ENCODE peak calls at places on chromosomes 16 and 17, in five cellular contexts. One of them, this sample, is unnamed.

GRCh38 chr17:77427471-77427991 is 286.8 kb downstream of the SEC14L1 start:
- DNase-seq in T-cell: no peak
- DNase-seq in activated CD8-positive, alpha-beta T cell treated with anti-CD3 and anti-CD28 coated beads, Interleukin-2, amount 10 ng/mL, durations not matched to agents 7 days and 5 days: no peak
- DNase-seq in NCI-H1930: no peak
- DNase-seq in NCI-H1092: no peak
- DNase-seq in this sample: peak; percentile 60

GRCh38 chr17:44444735-44445105 is 55.3 kb upstream of the ITGA2B start:
- DNase-seq in activated CD8-positive, alpha-beta T cell treated with anti-CD3 and anti-CD28 coated beads, Interleukin-2, amount 10 ng/mL, durations not matched to agents 7 days and 5 days: no peak
- DNase-seq in NCI-H1930: no peak
- DNase-seq in T-cell: no peak
- DNase-seq in NCI-H1092: no peak
- DNase-seq in this sample: no peak

GRCh38 chr16:49640606-49641005 is 215.3 kb downstream of the ZNF423 start:
- DNase-seq in NCI-H1092: no peak
- DNase-seq in T-cell: no peak
- DNase-seq in NCI-H1930: no peak
- DNase-seq in activated CD8-positive, alpha-beta T cell treated with anti-CD3 and anti-CD28 coated beads, Interleukin-2, amount 10 ng/mL, durations not matched to agents 7 days and 5 days: no peak
- DNase-seq in this sample: no peak

GRCh38 chr17:8649157-8650118 is 18.9 kb upstream of the MYH10 start:
- DNase-seq in T-cell: no peak
- DNase-seq in activated CD8-positive, alpha-beta T cell treated with anti-CD3 and anti-CD28 coated beads, Interleukin-2, amount 10 ng/mL, durations not matched to agents 7 days and 5 days: no peak
- DNase-seq in NCI-H1092: no peak
- DNase-seq in NCI-H1930: no peak
- DNase-seq in this sample: no peak

GRCh38 chr16:68287276-68288251 is 23.2 kb downstream of the SLC7A6OS start:
- DNase-seq in NCI-H1930: no peak
- DNase-seq in NCI-H1092: no peak
- DNase-seq in T-cell: peak; percentile 36
- DNase-seq in activated CD8-positive, alpha-beta T cell treated with anti-CD3 and anti-CD28 coated beads, Interleukin-2, amount 10 ng/mL, durations not matched to agents 7 days and 5 days: peak; percentile 53
- DNase-seq in this sample: peak; percentile 39

GRCh38 chr16:87538594-87538993 is 45.8 kb upstream of the ZCCHC14 start:
- DNase-seq in NCI-H1930: no peak
- DNase-seq in T-cell: no peak
- DNase-seq in activated CD8-positive, alpha-beta T cell treated with anti-CD3 and anti-CD28 coated beads, Interleukin-2, amount 10 ng/mL, durations not matched to agents 7 days and 5 days: no peak
- DNase-seq in NCI-H1092: no peak
- DNase-seq in this sample: no peak

GRCh38 chr17:6392609-6393367 is 42.1 kb downstream of the AIPL1 start:
- DNase-seq in NCI-H1930: no peak
- DNase-seq in T-cell: no peak
- DNase-seq in activated CD8-positive, alpha-beta T cell treated with anti-CD3 and anti-CD28 coated beads, Interleukin-2, amount 10 ng/mL, durations not matched to agents 7 days and 5 days: no peak
- DNase-seq in NCI-H1092: peak; percentile 29
- DNase-seq in this sample: no peak

GRCh38 chr16:50469121-50469743 is 79.0 kb upstream of the NKD1 start:
- DNase-seq in activated CD8-positive, alpha-beta T cell treated with anti-CD3 and anti-CD28 coated beads, Interleukin-2, amount 10 ng/mL, durations not matched to agents 7 days and 5 days: no peak
- DNase-seq in T-cell: no peak
- DNase-seq in NCI-H1092: no peak
- DNase-seq in NCI-H1930: no peak
- DNase-seq in this sample: no peak

GRCh38 chr17:1939979-1940809 is 84.9 kb downstream of the RTN4RL1 start:
- DNase-seq in T-cell: no peak
- DNase-seq in NCI-H1930: no peak
- DNase-seq in activated CD8-positive, alpha-beta T cell treated with anti-CD3 and anti-CD28 coated beads, Interleukin-2, amount 10 ng/mL, durations not matched to agents 7 days and 5 days: no peak
- DNase-seq in NCI-H1092: no peak
- DNase-seq in this sample: no peak

GRCh38 chr17:68759343-68760140 is 158.4 kb upstream of the FAM20A start:
- DNase-seq in T-cell: no peak
- DNase-seq in NCI-H1930: peak; percentile 77
- DNase-seq in activated CD8-positive, alpha-beta T cell treated with anti-CD3 and anti-CD28 coated beads, Interleukin-2, amount 10 ng/mL, durations not matched to agents 7 days and 5 days: peak; percentile 77
- DNase-seq in NCI-H1092: peak; percentile 76
- DNase-seq in this sample: peak; percentile 96

GRCh38 chr17:73348018-73348823 is 36.4 kb upstream of the CDC42EP4 start:
- DNase-seq in T-cell: no peak
- DNase-seq in NCI-H1930: no peak
- DNase-seq in NCI-H1092: no peak
- DNase-seq in activated CD8-positive, alpha-beta T cell treated with anti-CD3 and anti-CD28 coated beads, Interleukin-2, amount 10 ng/mL, durations not matched to agents 7 days and 5 days: no peak
- DNase-seq in this sample: no peak

GRCh38 chr17:63999680-64000531 is 1.8 kb downstream of the PRR29 start:
- DNase-seq in NCI-H1092: no peak
- DNase-seq in NCI-H1930: no peak
- DNase-seq in activated CD8-positive, alpha-beta T cell treated with anti-CD3 and anti-CD28 coated beads, Interleukin-2, amount 10 ng/mL, durations not matched to agents 7 days and 5 days: no peak
- DNase-seq in T-cell: no peak
- DNase-seq in this sample: no peak

GRCh38 chr17:43905985-43906852 is 1.1 kb downstream of the MPP2 start:
- DNase-seq in NCI-H1092: peak; percentile 23
- DNase-seq in activated CD8-positive, alpha-beta T cell treated with anti-CD3 and anti-CD28 coated beads, Interleukin-2, amount 10 ng/mL, durations not matched to agents 7 days and 5 days: peak; percentile 31
- DNase-seq in T-cell: no peak
- DNase-seq in NCI-H1930: peak; percentile 52
- DNase-seq in this sample: peak; percentile 92

GRCh38 chr16:31708348-31708747 is 165.3 kb upstream of the ZNF267 start:
- DNase-seq in activated CD8-positive, alpha-beta T cell treated with anti-CD3 and anti-CD28 coated beads, Interleukin-2, amount 10 ng/mL, durations not matched to agents 7 days and 5 days: no peak
- DNase-seq in NCI-H1092: no peak
- DNase-seq in NCI-H1930: no peak
- DNase-seq in T-cell: no peak
- DNase-seq in this sample: no peak

GRCh38 chr16:86099326-86099725 is 200.4 kb downstream of the IRF8 start:
- DNase-seq in NCI-H1092: no peak
- DNase-seq in NCI-H1930: no peak
- DNase-seq in activated CD8-positive, alpha-beta T cell treated with anti-CD3 and anti-CD28 coated beads, Interleukin-2, amount 10 ng/mL, durations not matched to agents 7 days and 5 days: no peak
- DNase-seq in T-cell: no peak
- DNase-seq in this sample: no peak

GRCh38 chr17:66290097-66290722 is 12.2 kb upstream of the PRKCA start:
- DNase-seq in NCI-H1930: no peak
- DNase-seq in activated CD8-positive, alpha-beta T cell treated with anti-CD3 and anti-CD28 coated beads, Interleukin-2, amount 10 ng/mL, durations not matched to agents 7 days and 5 days: no peak
- DNase-seq in NCI-H1092: peak; percentile 26
- DNase-seq in T-cell: no peak
- DNase-seq in this sample: no peak

GRCh38 chr17:61694095-61694494 is 103.1 kb upstream of the NACA2 start:
- DNase-seq in T-cell: no peak
- DNase-seq in NCI-H1092: no peak
- DNase-seq in activated CD8-positive, alpha-beta T cell treated with anti-CD3 and anti-CD28 coated beads, Interleukin-2, amount 10 ng/mL, durations not matched to agents 7 days and 5 days: no peak
- DNase-seq in NCI-H1930: no peak
- DNase-seq in this sample: no peak

GRCh38 chr16:90022209-90023077 is 3.2 kb upstream of the DBNDD1 start:
- DNase-seq in NCI-H1092: peak; percentile 93
- DNase-seq in activated CD8-positive, alpha-beta T cell treated with anti-CD3 and anti-CD28 coated beads, Interleukin-2, amount 10 ng/mL, durations not matched to agents 7 days and 5 days: peak; percentile 85
- DNase-seq in T-cell: peak; percentile 69
- DNase-seq in NCI-H1930: peak; percentile 90
- DNase-seq in this sample: peak; percentile 96

GRCh38 chr17:68468785-68469184 is 11.5 kb upstream of the WIPI1 start:
- DNase-seq in NCI-H1092: no peak
- DNase-seq in activated CD8-positive, alpha-beta T cell treated with anti-CD3 and anti-CD28 coated beads, Interleukin-2, amount 10 ng/mL, durations not matched to agents 7 days and 5 days: no peak
- DNase-seq in T-cell: no peak
- DNase-seq in NCI-H1930: no peak
- DNase-seq in this sample: no peak

GRCh38 chr17:17994271-17994670 is 21.6 kb downstream of the DRC3 start:
- DNase-seq in NCI-H1930: peak; percentile 7
- DNase-seq in NCI-H1092: no peak
- DNase-seq in activated CD8-positive, alpha-beta T cell treated with anti-CD3 and anti-CD28 coated beads, Interleukin-2, amount 10 ng/mL, durations not matched to agents 7 days and 5 days: peak; percentile 36
- DNase-seq in T-cell: no peak
- DNase-seq in this sample: peak; percentile 70

GRCh38 chr17:3966720-3967363 is 2.6 kb upstream of the ATP2A3 start:
- DNase-seq in NCI-H1930: no peak
- DNase-seq in NCI-H1092: no peak
- DNase-seq in T-cell: no peak
- DNase-seq in activated CD8-positive, alpha-beta T cell treated with anti-CD3 and anti-CD28 coated beads, Interleukin-2, amount 10 ng/mL, durations not matched to agents 7 days and 5 days: no peak
- DNase-seq in this sample: no peak

GRCh38 chr16:78705694-78706093 is 606.2 kb downstream of the WWOX start:
- DNase-seq in T-cell: no peak
- DNase-seq in NCI-H1092: no peak
- DNase-seq in activated CD8-positive, alpha-beta T cell treated with anti-CD3 and anti-CD28 coated beads, Interleukin-2, amount 10 ng/mL, durations not matched to agents 7 days and 5 days: no peak
- DNase-seq in NCI-H1930: no peak
- DNase-seq in this sample: no peak

GRCh38 chr16:46972971-46973456 is 460 bp downstream of the DNAJA2 start:
- DNase-seq in activated CD8-positive, alpha-beta T cell treated with anti-CD3 and anti-CD28 coated beads, Interleukin-2, amount 10 ng/mL, durations not matched to agents 7 days and 5 days: peak; percentile 63
- DNase-seq in NCI-H1092: no peak
- DNase-seq in T-cell: peak; percentile 35
- DNase-seq in NCI-H1930: no peak
- DNase-seq in this sample: no peak

GRCh38 chr17:82882715-82883446 is 43.1 kb upstream of the ZNF750 start:
- DNase-seq in activated CD8-positive, alpha-beta T cell treated with anti-CD3 and anti-CD28 coated beads, Interleukin-2, amount 10 ng/mL, durations not matched to agents 7 days and 5 days: peak; percentile 85
- DNase-seq in NCI-H1092: no peak
- DNase-seq in NCI-H1930: no peak
- DNase-seq in T-cell: peak; percentile 76
- DNase-seq in this sample: no peak

GRCh38 chr17:64240741-64241347 is 22.2 kb downstream of the TEX2 start:
- DNase-seq in activated CD8-positive, alpha-beta T cell treated with anti-CD3 and anti-CD28 coated beads, Interleukin-2, amount 10 ng/mL, durations not matched to agents 7 days and 5 days: no peak
- DNase-seq in T-cell: no peak
- DNase-seq in NCI-H1930: no peak
- DNase-seq in NCI-H1092: no peak
- DNase-seq in this sample: no peak

GRCh38 chr16:1929105-1929504 is 10.9 kb upstream of the HS3ST6 start:
- DNase-seq in NCI-H1930: no peak
- DNase-seq in NCI-H1092: no peak
- DNase-seq in T-cell: no peak
- DNase-seq in activated CD8-positive, alpha-beta T cell treated with anti-CD3 and anti-CD28 coated beads, Interleukin-2, amount 10 ng/mL, durations not matched to agents 7 days and 5 days: no peak
- DNase-seq in this sample: peak; percentile 35

GRCh38 chr17:53033297-53033696 is 789.4 kb upstream of the KIF2B start:
- DNase-seq in activated CD8-positive, alpha-beta T cell treated with anti-CD3 and anti-CD28 coated beads, Interleukin-2, amount 10 ng/mL, durations not matched to agents 7 days and 5 days: no peak
- DNase-seq in NCI-H1092: no peak
- DNase-seq in NCI-H1930: no peak
- DNase-seq in T-cell: no peak
- DNase-seq in this sample: no peak

GRCh38 chr17:2054262-2054739 is 602 bp upstream of the HIC1 start:
- DNase-seq in NCI-H1930: peak; percentile 43
- DNase-seq in NCI-H1092: no peak
- DNase-seq in activated CD8-positive, alpha-beta T cell treated with anti-CD3 and anti-CD28 coated beads, Interleukin-2, amount 10 ng/mL, durations not matched to agents 7 days and 5 days: peak; percentile 65
- DNase-seq in T-cell: no peak
- DNase-seq in this sample: no peak

GRCh38 chr17:64607862-64608565 is 54.1 kb downstream of the SMURF2 start:
- DNase-seq in NCI-H1930: no peak
- DNase-seq in activated CD8-positive, alpha-beta T cell treated with anti-CD3 and anti-CD28 coated beads, Interleukin-2, amount 10 ng/mL, durations not matched to agents 7 days and 5 days: no peak
- DNase-seq in NCI-H1092: no peak
- DNase-seq in T-cell: no peak
- DNase-seq in this sample: no peak

GRCh38 chr17:50534222-50534978 is 1.9 kb downstream of the EPN3 start:
- DNase-seq in T-cell: no peak
- DNase-seq in NCI-H1930: no peak
- DNase-seq in NCI-H1092: no peak
- DNase-seq in activated CD8-positive, alpha-beta T cell treated with anti-CD3 and anti-CD28 coated beads, Interleukin-2, amount 10 ng/mL, durations not matched to agents 7 days and 5 days: no peak
- DNase-seq in this sample: no peak

GRCh38 chr17:64103751-64104364 is 26.1 kb downstream of the ERN1 start:
- DNase-seq in activated CD8-positive, alpha-beta T cell treated with anti-CD3 and anti-CD28 coated beads, Interleukin-2, amount 10 ng/mL, durations not matched to agents 7 days and 5 days: no peak
- DNase-seq in NCI-H1930: no peak
- DNase-seq in NCI-H1092: no peak
- DNase-seq in T-cell: no peak
- DNase-seq in this sample: no peak

GRCh38 chr16:9012848-9013507 is 49.3 kb upstream of the USP7 start:
- DNase-seq in NCI-H1930: peak; percentile 62
- DNase-seq in T-cell: no peak
- DNase-seq in activated CD8-positive, alpha-beta T cell treated with anti-CD3 and anti-CD28 coated beads, Interleukin-2, amount 10 ng/mL, durations not matched to agents 7 days and 5 days: no peak
- DNase-seq in NCI-H1092: peak; percentile 20
- DNase-seq in this sample: peak; percentile 15

GRCh38 chr16:56776562-56776961 is 46.6 kb downstream of the NUP93 start:
- DNase-seq in NCI-H1930: no peak
- DNase-seq in NCI-H1092: peak; percentile 16
- DNase-seq in T-cell: no peak
- DNase-seq in activated CD8-positive, alpha-beta T cell treated with anti-CD3 and anti-CD28 coated beads, Interleukin-2, amount 10 ng/mL, durations not matched to agents 7 days and 5 days: no peak
- DNase-seq in this sample: peak; percentile 37

GRCh38 chr17:46008591-46008990 is 9.5 kb downstream of the STH start:
- DNase-seq in activated CD8-positive, alpha-beta T cell treated with anti-CD3 and anti-CD28 coated beads, Interleukin-2, amount 10 ng/mL, durations not matched to agents 7 days and 5 days: no peak
- DNase-seq in NCI-H1930: no peak
- DNase-seq in T-cell: no peak
- DNase-seq in NCI-H1092: no peak
- DNase-seq in this sample: no peak

GRCh38 chr16:14043793-14044192 is 27.3 kb upstream of the MRTFB start:
- DNase-seq in NCI-H1092: no peak
- DNase-seq in T-cell: no peak
- DNase-seq in activated CD8-positive, alpha-beta T cell treated with anti-CD3 and anti-CD28 coated beads, Interleukin-2, amount 10 ng/mL, durations not matched to agents 7 days and 5 days: no peak
- DNase-seq in NCI-H1930: no peak
- DNase-seq in this sample: no peak

GRCh38 chr17:39671651-39672521 is 3.6 kb downstream of the PNMT start:
- DNase-seq in NCI-H1930: peak; percentile 16
- DNase-seq in T-cell: no peak
- DNase-seq in NCI-H1092: peak; percentile 14
- DNase-seq in activated CD8-positive, alpha-beta T cell treated with anti-CD3 and anti-CD28 coated beads, Interleukin-2, amount 10 ng/mL, durations not matched to agents 7 days and 5 days: no peak
- DNase-seq in this sample: peak; percentile 57